ENCODE peak calls at places on chromosomes 16 and 17, in seven cellular contexts. One of them, this sample, is unnamed. For H3K27me3, the result is how much of the 10 kb centered on the place peaks cover.

GRCh38 chr17:1055751-1056645 is 59.1 kb downstream of the TIMM22 start:
- DNase-seq in trophoblast cell: peak
- DNase-seq in endothelial cell of umbilical vein: peak
- DNase-seq in H9: peak
- DNase-seq in breast epithelium: peak
- DNase-seq in GM06990: no peak
- DNase-seq in heart right ventricle: peak
- DNase-seq in this sample: peak

GRCh38 chr16:85136705-85137322 is 24.5 kb upstream of the CIBAR2 start:
- DNase-seq in trophoblast cell: no peak
- DNase-seq in endothelial cell of umbilical vein: no peak
- DNase-seq in H9: no peak
- DNase-seq in breast epithelium: no peak
- DNase-seq in GM06990: no peak
- DNase-seq in heart right ventricle: peak
- DNase-seq in this sample: peak

GRCh38 chr16:88325087-88325750 is 57.5 kb upstream of the ZNF469 start:
- DNase-seq in trophoblast cell: no peak
- DNase-seq in endothelial cell of umbilical vein: no peak
- DNase-seq in H9: no peak
- DNase-seq in breast epithelium: no peak
- DNase-seq in GM06990: no peak
- DNase-seq in heart right ventricle: no peak
- DNase-seq in this sample: no peak

GRCh38 chr16:82197540-82198240 is 27.7 kb upstream of the MPHOSPH6 start:
- DNase-seq in trophoblast cell: no peak
- DNase-seq in endothelial cell of umbilical vein: no peak
- DNase-seq in H9: no peak
- DNase-seq in breast epithelium: peak
- DNase-seq in GM06990: no peak
- DNase-seq in heart right ventricle: no peak
- DNase-seq in this sample: no peak

GRCh38 chr17:38605852-38606645 is at the start of gene SRCIN1:
- DNase-seq in trophoblast cell: no peak
- DNase-seq in endothelial cell of umbilical vein: no peak
- DNase-seq in H9: peak
- DNase-seq in breast epithelium: peak
- DNase-seq in GM06990: peak
- DNase-seq in heart right ventricle: peak
- DNase-seq in this sample: no peak

GRCh38 chr17:50199651-50200446 is 1.6 kb downstream of the COL1A1 start:
- DNase-seq in trophoblast cell: peak
- DNase-seq in endothelial cell of umbilical vein: peak
- DNase-seq in H9: peak
- DNase-seq in breast epithelium: peak
- DNase-seq in GM06990: peak
- DNase-seq in heart right ventricle: peak
- DNase-seq in this sample: peak

GRCh38 chr16:28217326-28217725 is 5.6 kb upstream of the XPO6 start:
- DNase-seq in trophoblast cell: no peak
- DNase-seq in endothelial cell of umbilical vein: no peak
- DNase-seq in H9: no peak
- DNase-seq in breast epithelium: no peak
- DNase-seq in GM06990: no peak
- DNase-seq in heart right ventricle: no peak
- DNase-seq in this sample: no peak

GRCh38 chr17:65389956-65390355 is 171.5 kb downstream of the AXIN2 start:
- DNase-seq in trophoblast cell: peak
- DNase-seq in endothelial cell of umbilical vein: no peak
- DNase-seq in H9: no peak
- DNase-seq in breast epithelium: no peak
- DNase-seq in GM06990: no peak
- DNase-seq in heart right ventricle: no peak
- DNase-seq in this sample: no peak

GRCh38 chr16:86355951-86356350 is 154.4 kb upstream of the FOXF1 start:
- DNase-seq in trophoblast cell: no peak
- DNase-seq in endothelial cell of umbilical vein: no peak
- DNase-seq in H9: no peak
- DNase-seq in breast epithelium: no peak
- DNase-seq in GM06990: no peak
- DNase-seq in heart right ventricle: no peak
- DNase-seq in this sample: no peak

GRCh38 chr17:75587718-75588545 is at the start of gene MYO15B:
- DNase-seq in trophoblast cell: no peak
- DNase-seq in endothelial cell of umbilical vein: peak
- DNase-seq in H9: peak
- DNase-seq in breast epithelium: no peak
- DNase-seq in GM06990: no peak
- DNase-seq in heart right ventricle: peak
- DNase-seq in this sample: peak

GRCh38 chr17:17414316-17414937 is 62.4 kb upstream of the MED9 start:
- DNase-seq in trophoblast cell: no peak
- DNase-seq in endothelial cell of umbilical vein: no peak
- DNase-seq in H9: no peak
- DNase-seq in breast epithelium: peak
- DNase-seq in GM06990: no peak
- DNase-seq in heart right ventricle: no peak
- DNase-seq in this sample: no peak

GRCh38 chr16:66495440-66495839 is 54.5 kb downstream of the TK2 start:
- DNase-seq in trophoblast cell: no peak
- DNase-seq in endothelial cell of umbilical vein: no peak
- DNase-seq in H9: no peak
- DNase-seq in breast epithelium: no peak
- DNase-seq in GM06990: no peak
- DNase-seq in heart right ventricle: no peak
- DNase-seq in this sample: no peak

GRCh38 chr16:85420501-85421337 is 192.4 kb upstream of the GSE1 start:
- DNase-seq in trophoblast cell: peak
- DNase-seq in endothelial cell of umbilical vein: peak
- DNase-seq in H9: peak
- DNase-seq in breast epithelium: no peak
- DNase-seq in GM06990: peak
- DNase-seq in heart right ventricle: peak
- DNase-seq in this sample: no peak

GRCh38 chr17:29066053-29066452 is 23.1 kb downstream of the PIPOX start:
- DNase-seq in trophoblast cell: no peak
- DNase-seq in endothelial cell of umbilical vein: no peak
- DNase-seq in H9: no peak
- DNase-seq in breast epithelium: no peak
- DNase-seq in GM06990: no peak
- DNase-seq in heart right ventricle: no peak
- DNase-seq in this sample: no peak

GRCh38 chr16:52492789-52493357 is 54.1 kb downstream of the TOX3 start:
- DNase-seq in trophoblast cell: no peak
- DNase-seq in endothelial cell of umbilical vein: no peak
- DNase-seq in H9: no peak
- DNase-seq in breast epithelium: no peak
- DNase-seq in GM06990: no peak
- DNase-seq in heart right ventricle: no peak
- DNase-seq in this sample: no peak

GRCh38 chr16:75111514-75112280 is 4.9 kb downstream of the LDHD start:
- DNase-seq in trophoblast cell: no peak
- DNase-seq in endothelial cell of umbilical vein: peak
- DNase-seq in H9: peak
- DNase-seq in breast epithelium: no peak
- DNase-seq in GM06990: no peak
- DNase-seq in heart right ventricle: no peak
- DNase-seq in this sample: no peak

GRCh38 chr16:77951788-77952187 is 70.6 kb upstream of the CLEC3A start:
- DNase-seq in trophoblast cell: peak
- DNase-seq in endothelial cell of umbilical vein: no peak
- DNase-seq in H9: no peak
- DNase-seq in breast epithelium: no peak
- DNase-seq in GM06990: no peak
- DNase-seq in heart right ventricle: no peak
- DNase-seq in this sample: no peak

GRCh38 chr16:72821551-72821950 is 226.4 kb downstream of the ZFHX3 start:
- DNase-seq in trophoblast cell: no peak
- DNase-seq in endothelial cell of umbilical vein: peak
- DNase-seq in H9: no peak
- DNase-seq in breast epithelium: no peak
- DNase-seq in GM06990: no peak
- DNase-seq in heart right ventricle: no peak
- DNase-seq in this sample: no peak

GRCh38 chr17:21081967-21082366 is 39.2 kb upstream of the USP22 start:
- DNase-seq in trophoblast cell: no peak
- DNase-seq in endothelial cell of umbilical vein: no peak
- DNase-seq in H9: no peak
- DNase-seq in breast epithelium: no peak
- DNase-seq in GM06990: no peak
- DNase-seq in heart right ventricle: no peak
- DNase-seq in this sample: no peak

GRCh38 chr16:64440421-64440831 is 681.4 kb downstream of the CDH11 start:
- DNase-seq in trophoblast cell: no peak
- DNase-seq in endothelial cell of umbilical vein: peak
- DNase-seq in H9: no peak
- DNase-seq in breast epithelium: no peak
- DNase-seq in GM06990: no peak
- DNase-seq in heart right ventricle: no peak
- DNase-seq in this sample: peak

GRCh38 chr17:34195987-34196386 is 59.1 kb upstream of the CCL2 start:
- DNase-seq in trophoblast cell: no peak
- DNase-seq in endothelial cell of umbilical vein: no peak
- DNase-seq in H9: no peak
- DNase-seq in breast epithelium: no peak
- DNase-seq in GM06990: no peak
- DNase-seq in heart right ventricle: no peak
- DNase-seq in this sample: no peak

GRCh38 chr16:31216552-31217530 is at the start of gene PYDC1:
- DNase-seq in trophoblast cell: no peak
- DNase-seq in endothelial cell of umbilical vein: no peak
- DNase-seq in H9: peak
- DNase-seq in breast epithelium: no peak
- DNase-seq in GM06990: no peak
- DNase-seq in heart right ventricle: peak
- DNase-seq in this sample: no peak
- H3K27me3 ChIP-seq in trophoblast cell: under half
- H3K27me3 ChIP-seq in endothelial cell of umbilical vein: under half
- H3K27me3 ChIP-seq in H9: under half
- H3K27me3 ChIP-seq in breast epithelium: under half
- H3K27me3 ChIP-seq in GM06990: under half
- H3K27me3 ChIP-seq in heart right ventricle: half or more
- H3K27me3 ChIP-seq in this sample: under half

GRCh38 chr17:6090253-6090652 is 20.1 kb downstream of the WSCD1 start:
- DNase-seq in trophoblast cell: no peak
- DNase-seq in endothelial cell of umbilical vein: peak
- DNase-seq in H9: no peak
- DNase-seq in breast epithelium: no peak
- DNase-seq in GM06990: no peak
- DNase-seq in heart right ventricle: no peak
- DNase-seq in this sample: no peak

GRCh38 chr17:6092923-6093468 is 22.8 kb downstream of the WSCD1 start:
- DNase-seq in trophoblast cell: no peak
- DNase-seq in endothelial cell of umbilical vein: no peak
- DNase-seq in H9: no peak
- DNase-seq in breast epithelium: no peak
- DNase-seq in GM06990: no peak
- DNase-seq in heart right ventricle: no peak
- DNase-seq in this sample: no peak

GRCh38 chr17:6094453-6094852 is 24.3 kb downstream of the WSCD1 start:
- DNase-seq in trophoblast cell: no peak
- DNase-seq in endothelial cell of umbilical vein: no peak
- DNase-seq in H9: no peak
- DNase-seq in breast epithelium: no peak
- DNase-seq in GM06990: no peak
- DNase-seq in heart right ventricle: no peak
- DNase-seq in this sample: no peak

GRCh38 chr17:6094926-6095325 is 24.7 kb downstream of the WSCD1 start:
- DNase-seq in trophoblast cell: no peak
- DNase-seq in endothelial cell of umbilical vein: no peak
- DNase-seq in H9: no peak
- DNase-seq in breast epithelium: no peak
- DNase-seq in GM06990: no peak
- DNase-seq in heart right ventricle: no peak
- DNase-seq in this sample: no peak

DNA sequence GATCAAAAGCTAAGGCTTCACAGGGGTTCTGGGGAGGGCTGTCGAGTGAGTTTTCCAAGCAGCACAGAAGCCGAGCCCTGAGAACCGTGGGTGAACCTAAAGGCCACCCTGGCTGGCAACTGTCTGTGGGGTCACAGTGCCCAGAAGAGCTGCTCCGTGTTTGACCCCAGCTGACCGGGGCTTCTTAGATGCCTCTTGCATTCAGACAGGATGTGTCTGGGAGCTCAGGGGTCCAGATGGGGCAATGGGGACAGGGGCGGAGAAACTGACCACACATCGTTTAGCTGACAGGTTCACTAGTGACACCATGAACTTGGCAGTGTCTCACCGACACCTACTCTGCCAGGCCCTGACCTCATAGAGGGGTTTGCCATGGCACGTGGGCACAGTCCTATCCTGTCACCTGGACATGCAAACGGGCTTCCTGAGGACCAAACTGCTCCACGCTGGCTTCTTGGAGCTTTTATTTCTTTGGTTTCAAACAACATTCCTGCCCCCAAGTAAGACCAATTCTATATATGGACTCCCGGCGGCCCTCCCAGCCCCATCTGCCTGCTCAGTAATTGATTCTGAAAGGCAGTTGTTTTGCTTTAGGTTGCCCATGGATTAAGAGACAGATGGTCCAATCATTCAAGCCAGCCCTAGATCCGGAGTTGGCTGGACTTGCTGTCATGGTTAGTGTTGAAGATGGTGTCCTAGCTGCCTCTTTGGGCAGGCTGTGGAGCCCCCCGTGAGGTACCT is 22.2 kb downstream of the WSCD1 start:
- DNase-seq in trophoblast cell: no peak
- DNase-seq in endothelial cell of umbilical vein: no peak
- DNase-seq in H9: no peak
- DNase-seq in breast epithelium: no peak
- DNase-seq in GM06990: no peak
- DNase-seq in heart right ventricle: no peak
- DNase-seq in this sample: no peak
- H3K27me3 ChIP-seq in trophoblast cell: under half
- H3K27me3 ChIP-seq in endothelial cell of umbilical vein: under half
- H3K27me3 ChIP-seq in H9: under half
- H3K27me3 ChIP-seq in breast epithelium: under half
- H3K27me3 ChIP-seq in GM06990: under half
- H3K27me3 ChIP-seq in heart right ventricle: under half
- H3K27me3 ChIP-seq in this sample: under half

DNA sequence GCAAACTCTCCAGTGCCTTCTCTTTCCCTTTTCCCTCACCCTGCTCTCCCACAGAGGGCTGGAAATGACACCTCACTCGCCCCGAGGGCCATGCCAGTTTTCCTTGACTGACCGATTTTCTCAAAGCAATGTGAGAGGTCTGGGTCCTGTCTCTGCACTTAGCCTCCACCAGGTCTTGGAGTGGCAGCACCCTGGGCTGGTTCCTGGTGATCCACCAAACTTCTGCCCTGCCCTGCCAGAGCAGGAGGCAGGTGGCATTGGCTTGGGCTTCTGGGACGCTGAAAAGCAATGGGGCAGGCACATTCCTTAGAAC is 97.5 kb downstream of the RAB11FIP4 start:
- DNase-seq in trophoblast cell: peak
- DNase-seq in endothelial cell of umbilical vein: no peak
- DNase-seq in H9: no peak
- DNase-seq in breast epithelium: no peak
- DNase-seq in GM06990: no peak
- DNase-seq in heart right ventricle: no peak
- DNase-seq in this sample: no peak
- H3K27me3 ChIP-seq in trophoblast cell: under half
- H3K27me3 ChIP-seq in endothelial cell of umbilical vein: under half
- H3K27me3 ChIP-seq in H9: under half
- H3K27me3 ChIP-seq in breast epithelium: under half
- H3K27me3 ChIP-seq in GM06990: under half
- H3K27me3 ChIP-seq in heart right ventricle: under half
- H3K27me3 ChIP-seq in this sample: under half

GRCh38 chr16:707062-707538 is 1.5 kb upstream of the FBXL16 start:
- DNase-seq in trophoblast cell: no peak
- DNase-seq in endothelial cell of umbilical vein: no peak
- DNase-seq in H9: no peak
- DNase-seq in breast epithelium: no peak
- DNase-seq in GM06990: no peak
- DNase-seq in heart right ventricle: no peak
- DNase-seq in this sample: no peak
- H3K27me3 ChIP-seq in trophoblast cell: under half
- H3K27me3 ChIP-seq in endothelial cell of umbilical vein: under half
- H3K27me3 ChIP-seq in H9: under half
- H3K27me3 ChIP-seq in breast epithelium: half or more
- H3K27me3 ChIP-seq in GM06990: under half
- H3K27me3 ChIP-seq in heart right ventricle: half or more
- H3K27me3 ChIP-seq in this sample: under half